ENCODE peak calls at places on chromosomes 16 and 17, in nine cellular contexts. B is cortex of kidney; X is activated gamma-delta T cell; W is NCI-H446; L is memory B cell; Q is GM04503; I is AG04449; G is NCI-H774; V is activated naive CD8-positive, alpha-beta T cell treated with anti-CD3 and anti-CD28 coated beads for 36 hours. F is an unnamed sample.

GRCh38 chr16:15031596-15031995 is 24.3 kb downstream of the NTAN1 start:
- DNase-seq in B (no peak), X (no peak), W (no peak), L (no peak), Q (no peak), I (no peak), G (no peak), V (no peak), F (no peak)

GRCh38 chr16:51839697-51840462 is 688.8 kb upstream of the SALL1 start:
- DNase-seq in B (no peak), X (no peak), W (no peak), L (no peak), Q (no peak), I (no peak), G (no peak), V (no peak), F (peak)

GRCh38 chr16:48393843-48394703 is 8.9 kb upstream of the SIAH1 start:
- DNase-seq in B (no peak), X (no peak), W (no peak), L (no peak), Q (no peak), I (peak), G (no peak), V (no peak), F (no peak)

GRCh38 chr16:28836761-28837064 is 9.4 kb downstream of the TUFM start:
- DNase-seq in B (no peak), X (no peak), W (no peak), L (no peak), Q (no peak), I (no peak), G (no peak), V (no peak), F (no peak)

GRCh38 chr17:58694826-58695225 is 2.4 kb downstream of the RAD51C start:
- DNase-seq in B (no peak), X (no peak), W (no peak), L (no peak), Q (no peak), I (no peak), G (no peak), V (no peak), F (no peak)

GRCh38 chr17:49434821-49435581 is 20.3 kb upstream of the PHB1 start:
- DNase-seq in B (no peak), X (no peak), W (no peak), L (peak), Q (no peak), I (no peak), G (no peak), V (peak), F (no peak)

GRCh38 chr17:50640701-50641338 is 6.1 kb downstream of the ABCC3 start:
- DNase-seq in B (no peak), X (no peak), W (no peak), L (no peak), Q (no peak), I (no peak), G (no peak), V (no peak), F (no peak)

GRCh38 chr17:41548844-41549595 is 20.9 kb upstream of the KRT19 start:
- DNase-seq in B (no peak), X (peak), W (peak), L (peak), Q (peak), I (peak), G (peak), V (peak), F (no peak)

GRCh38 chr17:39096435-39097158 is 54.8 kb downstream of the PLXDC1 start:
- DNase-seq in B (no peak), X (no peak), W (no peak), L (no peak), Q (no peak), I (no peak), G (no peak), V (no peak), F (no peak)

GRCh38 chr17:17493249-17493985 is 2.8 kb downstream of the RASD1 start:
- DNase-seq in B (no peak), X (no peak), W (no peak), L (no peak), Q (no peak), I (no peak), G (no peak), V (no peak), F (no peak)

GRCh38 chr16:55043499-55043898 is 112.8 kb downstream of the IRX5 start:
- DNase-seq in B (no peak), X (no peak), W (no peak), L (no peak), Q (no peak), I (no peak), G (no peak), V (no peak), F (no peak)

GRCh38 chr17:37576281-37576680 is 32.9 kb downstream of the SYNRG start:
- DNase-seq in B (no peak), X (no peak), W (no peak), L (no peak), Q (no peak), I (no peak), G (no peak), V (no peak), F (no peak)

GRCh38 chr17:29570521-29570920 is 2.0 kb downstream of the TP53I13 start:
- DNase-seq in B (no peak), X (no peak), W (no peak), L (no peak), Q (no peak), I (no peak), G (no peak), V (no peak), F (no peak)

GRCh38 chr17:77140878-77141767 is at the start of gene SEC14L1:
- DNase-seq in B (no peak), X (no peak), W (no peak), L (peak), Q (no peak), I (no peak), G (peak), V (peak), F (no peak)

GRCh38 chr17:29758255-29758654 is 135.5 kb upstream of the CORO6 start:
- DNase-seq in B (no peak), X (no peak), W (no peak), L (no peak), Q (no peak), I (no peak), G (no peak), V (no peak), F (no peak)

GRCh38 chr17:34706029-34706428 is 126.6 kb downstream of the TMEM132E start:
- DNase-seq in B (no peak), X (no peak), W (no peak), L (no peak), Q (no peak), I (no peak), G (no peak), V (no peak), F (no peak)

GRCh38 chr16:144797-145252 is 6.4 kb upstream of the NPRL3 start:
- DNase-seq in B (no peak), X (no peak), W (no peak), L (no peak), Q (no peak), I (no peak), G (no peak), V (no peak), F (no peak)

GRCh38 chr16:67236551-67237395 is 9.8 kb downstream of the TMEM208 start:
- DNase-seq in B (no peak), X (peak), W (no peak), L (peak), Q (no peak), I (no peak), G (peak), V (peak), F (no peak)

GRCh38 chr17:58513391-58513912 is 986 bp downstream of the MTMR4 start:
- DNase-seq in B (no peak), X (no peak), W (no peak), L (no peak), Q (no peak), I (no peak), G (no peak), V (peak), F (no peak)

GRCh38 chr17:47982091-47982617 is 11.2 kb downstream of the CDK5RAP3 start:
- DNase-seq in B (no peak), X (no peak), W (no peak), L (no peak), Q (no peak), I (no peak), G (no peak), V (no peak), F (no peak)

GRCh38 chr17:41061969-41062368 is 2.1 kb upstream of the KRTAP2-3 start:
- DNase-seq in B (no peak), X (no peak), W (no peak), L (no peak), Q (peak), I (peak), G (no peak), V (no peak), F (peak)

GRCh38 chr17:38750312-38751121 is 2.0 kb upstream of the PSMB3 start:
- DNase-seq in B (no peak), X (no peak), W (no peak), L (no peak), Q (no peak), I (no peak), G (peak), V (no peak), F (no peak)

GRCh38 chr17:5467416-5467815 is 1.4 kb downstream of the DHX33 start:
- DNase-seq in B (no peak), X (no peak), W (no peak), L (no peak), Q (no peak), I (no peak), G (no peak), V (no peak), F (no peak)

GRCh38 chr17:57355090-57355859 is 99.0 kb downstream of the MSI2 start:
- DNase-seq in B (no peak), X (no peak), W (no peak), L (no peak), Q (no peak), I (no peak), G (no peak), V (no peak), F (no peak)

GRCh38 chr16:81876273-81876900 is 97.3 kb downstream of the PLCG2 start:
- DNase-seq in B (no peak), X (no peak), W (no peak), L (no peak), Q (no peak), I (no peak), G (no peak), V (no peak), F (no peak)

GRCh38 chr17:44759096-44759915 is 518 bp downstream of the ADAM11 start:
- DNase-seq in B (no peak), X (no peak), W (no peak), L (no peak), Q (no peak), I (no peak), G (no peak), V (no peak), F (no peak)

GRCh38 chr16:4263504-4264436 is 9.1 kb downstream of the TFAP4 start:
- DNase-seq in B (no peak), X (no peak), W (no peak), L (no peak), Q (peak), I (no peak), G (no peak), V (no peak), F (no peak)

GRCh38 chr17:6471531-6472465 is 27.5 kb downstream of the PIMREG start:
- DNase-seq in B (no peak), X (no peak), W (no peak), L (no peak), Q (peak), I (no peak), G (no peak), V (no peak), F (no peak)

GRCh38 chr16:84042879-84043485 is 387 bp upstream of the SLC38A8 start:
- DNase-seq in B (no peak), X (no peak), W (no peak), L (no peak), Q (no peak), I (no peak), G (peak), V (no peak), F (no peak)

GRCh38 chr17:17751996-17752821 is 71.0 kb downstream of the RAI1 start:
- DNase-seq in B (peak), X (peak), W (no peak), L (peak), Q (peak), I (peak), G (peak), V (peak), F (no peak)

GRCh38 chr17:70863436-70864248 is 694.3 kb downstream of the KCNJ2 start:
- DNase-seq in B (no peak), X (no peak), W (no peak), L (no peak), Q (no peak), I (no peak), G (no peak), V (no peak), F (no peak)

GRCh38 chr17:67615011-67615561 is 102.7 kb upstream of the NOL11 start:
- DNase-seq in B (no peak), X (no peak), W (peak), L (no peak), Q (no peak), I (no peak), G (no peak), V (no peak), F (no peak)

GRCh38 chr17:78781339-78782304 is at the start of gene CYTH1:
- DNase-seq in B (no peak), X (no peak), W (no peak), L (no peak), Q (no peak), I (no peak), G (peak), V (peak), F (no peak)

GRCh38 chr17:64040201-64040600 is 19.8 kb upstream of the ICAM2 start:
- DNase-seq in B (no peak), X (no peak), W (no peak), L (no peak), Q (no peak), I (no peak), G (no peak), V (no peak), F (no peak)

GRCh38 chr16:86261379-86261778 is 248.9 kb upstream of the FOXF1 start:
- DNase-seq in B (no peak), X (no peak), W (no peak), L (no peak), Q (no peak), I (no peak), G (no peak), V (no peak), F (no peak)

GRCh38 chr17:73667184-73667959 is 23.1 kb upstream of the SDK2 start:
- DNase-seq in B (no peak), X (no peak), W (no peak), L (no peak), Q (no peak), I (no peak), G (no peak), V (no peak), F (no peak)

GRCh38 chr17:59505610-59506276 is 59.7 kb upstream of the DHX40 start:
- DNase-seq in B (no peak), X (no peak), W (no peak), L (no peak), Q (peak), I (no peak), G (no peak), V (no peak), F (peak)

GRCh38 chr16:83356266-83356665 is 451.5 kb upstream of the HSBP1 start:
- DNase-seq in B (no peak), X (no peak), W (no peak), L (peak), Q (no peak), I (no peak), G (peak), V (no peak), F (peak)